ENCODE peak calls at places on chromosomes 13 and 19, in six cellular contexts. P, L, K, U, J and D are unnamed samples.

GRCh38 chr19:52689804-52690394 is 44.9 kb downstream of the ZNF611 start:
- DNase-seq in K (no peak), U (peak; percentile 85), P (peak; percentile 41), L (peak; percentile 44), J (no peak), D (peak; percentile 54)

GRCh38 chr13:27627377-27627776 is 5.7 kb downstream of the POLR1D start:
- DNase-seq in L (no peak), U (no peak), P (no peak), K (no peak), J (no peak), D (no peak)

GRCh38 chr19:48152552-48152951 is 17.6 kb downstream of the LIG1 start:
- DNase-seq in L (peak; percentile 61), J (peak; percentile 77), U (peak; percentile 45), K (peak; percentile 7), P (peak; percentile 37), D (peak; percentile 74)

GRCh38 chr13:22793598-22794134 is 387.1 kb upstream of the SGCG start:
- DNase-seq in L (no peak), P (no peak), K (no peak), U (no peak), J (no peak), D (no peak)

GRCh38 chr19:1027020-1027952 is 878 bp downstream of the CNN2 start:
- DNase-seq in J (peak; percentile 57), U (peak; percentile 80), K (no peak), P (peak; percentile 51), L (peak; percentile 81), D (peak; percentile 57)

GRCh38 chr13:109738298-109738746 is 48.1 kb downstream of the IRS2 start:
- DNase-seq in U (no peak), L (no peak), K (no peak), J (no peak), P (no peak), D (no peak)

GRCh38 chr19:45446295-45446694 is 21.5 kb upstream of the FOSB start:
- DNase-seq in P (no peak), J (peak; percentile 49), K (no peak), U (no peak), L (peak; percentile 49), D (no peak)

GRCh38 chr13:80363890-80364503 is 23.1 kb upstream of the SPRY2 start:
- DNase-seq in P (no peak), K (peak; percentile 27), U (no peak), L (peak; percentile 47), J (no peak), D (no peak)

GRCh38 chr13:74062933-74063332 is 71.3 kb downstream of the KLF12 start:
- DNase-seq in P (no peak), L (no peak), K (no peak), J (peak; percentile 33), U (no peak), D (peak; percentile 40)

GRCh38 chr13:22173605-22174004 is 502.7 kb downstream of the FGF9 start:
- DNase-seq in J (no peak), L (no peak), U (no peak), P (no peak), K (no peak), D (no peak)

GRCh38 chr13:79459906-79460305 is 21.0 kb upstream of the NDFIP2 start:
- DNase-seq in U (no peak), P (no peak), J (no peak), L (no peak), K (no peak), D (no peak)

GRCh38 chr19:7492142-7493055 is 3.6 kb upstream of the PEX11G start:
- DNase-seq in U (no peak), P (peak; percentile 45), J (peak; percentile 66), L (no peak), K (no peak), D (peak; percentile 75)

GRCh38 chr19:13978721-13979191 is 26.4 kb downstream of the DCAF15 start:
- DNase-seq in J (no peak), L (no peak), P (peak; percentile 36), U (peak; percentile 81), K (no peak), D (no peak)

GRCh38 chr13:98147521-98147920 is 4.6 kb downstream of the FARP1 start:
- DNase-seq in P (no peak), U (no peak), K (no peak), J (no peak), L (no peak), D (no peak)

GRCh38 chr13:25886438-25887214 is 165.2 kb downstream of the SHISA2 start:
- DNase-seq in L (no peak), K (no peak), U (no peak), J (no peak), P (no peak), D (peak; percentile 36)

GRCh38 chr19:42113641-42114348 is 18.5 kb downstream of the POU2F2 start:
- DNase-seq in J (no peak), P (no peak), U (no peak), K (peak; percentile 67), L (no peak), D (no peak)

GRCh38 chr13:33319859-33320258 is 34.3 kb upstream of the STARD13 start:
- DNase-seq in K (no peak), L (no peak), J (no peak), P (no peak), U (no peak), D (no peak)

GRCh38 chr13:34028496-34029442 is 210.8 kb downstream of the RFC3 start:
- DNase-seq in L (no peak), P (no peak), J (no peak), U (no peak), K (no peak), D (no peak)

GRCh38 chr19:42473686-42474085 is 30.9 kb upstream of the CXCL17 start:
- DNase-seq in L (peak; percentile 65), J (no peak), U (no peak), K (no peak), P (no peak), D (no peak)

GRCh38 chr13:40756042-40756441 is 14.9 kb downstream of the MRPS31 start:
- DNase-seq in P (no peak), U (no peak), K (no peak), J (no peak), L (no peak), D (no peak)

GRCh38 chr19:19420570-19421301 is 15.3 kb downstream of the GATAD2A start:
- DNase-seq in U (no peak), J (no peak), P (no peak), K (no peak), L (no peak), D (peak; percentile 43)

GRCh38 chr19:18460313-18460712 is 22.4 kb upstream of the ISYNA1 start:
- DNase-seq in K (no peak), U (peak; percentile 80), P (no peak), J (no peak), L (no peak), D (no peak)

GRCh38 chr19:37654525-37654832 is 786 bp downstream of the ZFP30 start:
- DNase-seq in L (peak; percentile 74), J (no peak), U (no peak), K (peak; percentile 71), P (no peak), D (no peak)

GRCh38 chr19:5903054-5903501 is 512 bp downstream of the NDUFA11 start:
- DNase-seq in P (peak; percentile 31), J (peak; percentile 32), U (no peak), L (no peak), K (no peak), D (peak; percentile 23)

GRCh38 chr19:38055040-38055439 is 148.0 kb downstream of the SIPA1L3 start:
- DNase-seq in K (no peak), J (no peak), P (no peak), U (peak; percentile 46), L (peak; percentile 36), D (no peak)